ENCODE peak calls at places on chromosomes 3 and 15, in five cellular contexts. Q is esophagus squamous epithelium, N is WTC11, C is stromal cell of bone marrow, S is iPS DF 19.7. M is an unnamed sample.
A peak's percentile ranks its signal among the peaks of the same experiment; 100 is the strongest.

GRCh38 chr15:23035964-23036566 is 3.3 kb downstream of the TUBGCP5 start:
- DNase-seq in Q (no peak), C (peak; percentile 19), N (peak; percentile 80), S (peak; percentile 61), M (peak; percentile 81)

GRCh38 chr15:24848050-24848449 is 106.7 kb upstream of the SNRPN start:
- DNase-seq in C (no peak), N (peak; percentile 42), Q (no peak), S (no peak), M (no peak)

GRCh38 chr3:64830681-64831080 is 142.9 kb upstream of the ADAMTS9 start:
- DNase-seq in Q (no peak), C (no peak), S (no peak), N (no peak), M (no peak)

GRCh38 chr15:57696146-57696545 is 10.4 kb upstream of the POLR2M start:
- DNase-seq in N (no peak), C (no peak), S (no peak), Q (no peak), M (no peak)

GRCh38 chr3:43249405-43249804 is 36.9 kb upstream of the SNRK start:
- DNase-seq in N (no peak), C (no peak), Q (no peak), S (no peak), M (no peak)

GRCh38 chr15:78680416-78681068 is 39.5 kb upstream of the CHRNB4 start:
- DNase-seq in Q (no peak), C (no peak), N (no peak), S (no peak), M (peak; percentile 55)

GRCh38 chr3:16004812-16005211 is 169.7 kb upstream of the GALNT15 start:
- DNase-seq in N (no peak), Q (no peak), C (no peak), S (no peak), M (no peak)

GRCh38 chr3:156749244-156749643 is 74.9 kb downstream of the TIPARP start:
- DNase-seq in S (no peak), N (no peak), C (no peak), Q (no peak), M (no peak)

GRCh38 chr3:11476814-11477213 is 166.9 kb downstream of the VGLL4 start:
- DNase-seq in C (no peak), N (no peak), S (no peak), Q (no peak), M (no peak)

GRCh38 chr3:113243071-113243470 is 31.7 kb downstream of the BOC start:
- DNase-seq in Q (no peak), N (no peak), S (no peak), C (no peak), M (no peak)

GRCh38 chr3:42697326-42698051 is 5.1 kb downstream of the HHATL start:
- DNase-seq in C (no peak), S (no peak), Q (no peak), N (no peak), M (no peak)

GRCh38 chr3:101509811-101510210 is 3.2 kb downstream of the SENP7 start:
- DNase-seq in S (no peak), C (no peak), N (no peak), Q (no peak), M (no peak)

M was measured in NB4.